ENCODE peak calls at places on chromosomes 13 and 19, in eight cellular contexts. Y is neuronal stem cell, H is HCT116, I is H1, K is IMR-90, N is K562, M is DND-41, E is NT2/D1. T is an unnamed sample.

GRCh38 chr13:87677334-87678234 is 6.4 kb downstream of the SLITRK5 start:
- DNase-seq in I (peak), H (no peak), E (no peak), M (no peak), Y (peak), K (no peak), N (no peak), T (no peak)

GRCh38 chr13:80055804-80056203 is 285.1 kb downstream of the SPRY2 start:
- DNase-seq in H (no peak), I (no peak), E (no peak), M (no peak), Y (peak), K (no peak), N (no peak), T (no peak)

GRCh38 chr13:114152831-114153371 is 20.5 kb upstream of the RASA3 start:
- DNase-seq in H (no peak), K (no peak), N (no peak), E (no peak), I (no peak), M (no peak), Y (no peak), T (no peak)

GRCh38 chr19:4403005-4403761 is 743 bp downstream of the CHAF1A start:
- DNase-seq in I (no peak), Y (no peak), H (no peak), E (no peak), K (no peak), N (no peak), M (peak), T (peak)

GRCh38 chr19:54179921-54180452 is 7.0 kb upstream of the TMC4 start:
- DNase-seq in I (peak), N (peak), Y (peak), M (no peak), H (no peak), E (no peak), K (peak), T (peak)

GRCh38 chr19:3061214-3062161 is 807 bp downstream of the TLE5 start:
- DNase-seq in N (peak), Y (no peak), M (peak), K (peak), H (no peak), E (no peak), I (no peak), T (peak)

GRCh38 chr19:56692496-56692895 is 20.9 kb upstream of the ZNF835 start:
- DNase-seq in Y (no peak), H (no peak), I (no peak), K (no peak), E (peak), M (no peak), N (no peak), T (no peak)

GRCh38 chr19:39024875-39025641 is 7.3 kb downstream of the FBXO27 start:
- DNase-seq in H (no peak), E (no peak), Y (no peak), N (peak), M (no peak), I (no peak), K (no peak), T (no peak)

GRCh38 chr13:84609716-84610115 is 727.4 kb upstream of the SLITRK1 start:
- DNase-seq in M (no peak), H (no peak), N (no peak), Y (no peak), I (no peak), K (peak), E (no peak), T (no peak)

GRCh38 chr19:56538761-56539263 is at the start of gene ZFP28:
- DNase-seq in H (no peak), N (no peak), I (peak), M (peak), E (no peak), Y (no peak), K (no peak), T (peak)

GRCh38 chr19:42184401-42184861 is 33.0 kb downstream of the DEDD2 start:
- DNase-seq in K (peak), I (peak), M (peak), H (peak), N (peak), E (peak), Y (peak), T (peak)

GRCh38 chr13:73451120-73452029 is 392.6 kb downstream of the KLF5 start:
- DNase-seq in I (no peak), N (no peak), H (no peak), M (no peak), Y (no peak), K (no peak), E (no peak), T (peak)

GRCh38 chr19:7916137-7916907 is 1.7 kb downstream of the TGFBR3L start:
- DNase-seq in E (no peak), K (no peak), H (no peak), N (no peak), I (peak), Y (no peak), M (peak), T (no peak)

GRCh38 chr13:39682788-39683187 is 27.3 kb downstream of the COG6 start:
- DNase-seq in H (no peak), N (no peak), I (no peak), K (no peak), M (no peak), Y (no peak), E (no peak), T (no peak)

GRCh38 chr13:48580185-48580803 is 47.4 kb upstream of the RCBTB2 start:
- DNase-seq in K (peak), M (peak), N (peak), I (peak), E (peak), H (peak), Y (peak), T (peak)

GRCh38 chr19:40221858-40222619 is 3.9 kb upstream of the TTC9B start:
- DNase-seq in K (peak), M (peak), Y (peak), E (peak), I (peak), N (peak), H (peak), T (peak)

GRCh38 chr19:45496349-45496953 is 396 bp downstream of the RTN2 start:
- DNase-seq in Y (peak), I (peak), N (peak), E (no peak), K (no peak), M (peak), H (no peak), T (peak)
- H3K9ac ChIP-seq in Y (no peak), I (no peak), N (peak), E (peak), K (peak), M (peak), H (peak), T (peak)

GRCh38 chr13:99471231-99472202 is 29.8 kb upstream of the TM9SF2 start:
- DNase-seq in H (no peak), I (no peak), Y (no peak), M (no peak), K (peak), N (no peak), E (no peak), T (no peak)
- H3K9ac ChIP-seq in H (no peak), I (no peak), Y (no peak), M (no peak), K (no peak), N (no peak), E (no peak), T (no peak)

DNA sequence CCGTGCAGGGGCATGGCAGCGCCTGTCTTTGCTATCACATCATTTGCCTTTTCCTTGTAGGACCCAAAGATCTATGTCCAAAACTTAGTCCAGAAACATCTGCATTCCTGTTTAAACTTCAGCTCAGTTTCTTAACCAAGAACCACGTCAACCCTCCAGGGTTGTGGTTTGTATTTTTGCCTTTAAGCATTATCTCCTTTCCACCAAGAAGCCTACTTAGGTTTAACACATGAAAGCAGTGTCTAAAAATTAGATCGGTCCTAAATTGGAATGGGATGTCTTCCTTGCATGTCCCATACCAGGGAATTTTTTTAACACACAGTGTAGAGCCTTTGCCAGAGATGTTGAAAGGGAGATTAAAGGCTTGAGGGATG is 38.8 kb downstream of the DHRS12 start:
- DNase-seq in K (no peak), M (no peak), E (no peak), Y (no peak), N (no peak), H (no peak), I (no peak), T (no peak)
- H3K9ac ChIP-seq in K (no peak), M (no peak), E (no peak), Y (no peak), N (no peak), H (no peak), I (no peak), T (no peak)

GRCh38 chr13:98253526-98253925 is 76.5 kb upstream of the RNF113B start:
- DNase-seq in Y (no peak), E (no peak), N (no peak), M (no peak), H (no peak), K (no peak), I (no peak), T (no peak)
- H3K9ac ChIP-seq in Y (no peak), E (no peak), N (no peak), M (no peak), H (no peak), K (no peak), I (no peak), T (no peak)

GRCh38 chr19:1293782-1294621 is 8.3 kb downstream of the EFNA2 start:
- DNase-seq in K (no peak), E (no peak), Y (no peak), H (no peak), M (no peak), I (no peak), N (no peak), T (no peak)
- H3K9ac ChIP-seq in K (no peak), E (no peak), Y (no peak), H (no peak), M (no peak), I (no peak), N (no peak), T (no peak)

GRCh38 chr19:49874503-49875157 is 2.5 kb downstream of the AKT1S1 start:
- DNase-seq in I (no peak), E (no peak), Y (no peak), N (no peak), M (no peak), K (no peak), H (no peak), T (no peak)
- H3K9ac ChIP-seq in I (no peak), E (peak), Y (peak), N (peak), M (peak), K (no peak), H (peak), T (peak)

DNA sequence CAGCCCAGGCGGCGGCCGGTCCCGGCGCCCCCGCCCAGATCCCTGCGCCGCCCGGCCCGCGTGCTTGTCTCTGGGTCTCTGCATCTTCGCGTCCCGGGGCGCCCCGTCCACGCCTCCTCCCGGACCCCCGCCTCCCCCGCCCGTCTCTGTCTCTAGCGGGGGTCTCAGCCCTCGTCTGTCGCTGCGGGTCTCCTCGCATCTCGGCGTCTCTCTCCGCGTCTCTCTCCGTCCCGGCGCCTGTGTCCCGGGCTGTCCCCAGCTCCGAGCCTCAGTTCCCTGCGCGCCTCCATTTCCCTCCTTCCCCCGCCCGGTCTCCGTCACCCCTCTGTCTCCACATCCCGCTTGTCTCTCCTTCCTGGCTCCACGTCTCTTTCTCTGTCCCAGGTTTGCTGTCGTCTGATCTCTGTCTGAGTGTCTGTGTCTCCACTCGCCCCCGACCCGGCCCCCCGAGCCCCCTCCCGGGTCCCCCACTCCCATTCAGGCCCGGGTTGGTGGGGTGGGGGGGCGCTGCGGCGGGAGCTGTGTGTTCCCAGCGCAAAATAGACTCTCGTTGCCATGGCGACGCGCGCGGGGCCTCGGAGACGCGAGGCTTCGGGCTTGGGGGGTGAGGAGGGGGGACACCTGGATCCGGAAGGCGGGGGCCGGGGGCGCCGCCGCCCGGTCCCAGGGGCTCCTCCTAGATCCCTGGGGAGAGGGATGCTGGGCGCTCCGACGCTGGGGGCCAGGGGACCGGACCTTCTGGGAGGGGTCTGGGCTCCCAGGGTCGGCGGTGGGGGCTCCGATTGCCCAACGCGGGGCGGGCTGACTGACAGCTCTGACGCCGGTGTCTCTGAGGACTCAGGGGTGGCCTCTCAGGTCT is 8.7 kb upstream of the SHISA7 start:
- DNase-seq in M (peak), K (no peak), E (no peak), H (no peak), I (peak), Y (no peak), N (peak), T (no peak)
- H3K9ac ChIP-seq in M (peak), K (no peak), E (peak), H (no peak), I (no peak), Y (peak), N (peak), T (peak)

DNA sequence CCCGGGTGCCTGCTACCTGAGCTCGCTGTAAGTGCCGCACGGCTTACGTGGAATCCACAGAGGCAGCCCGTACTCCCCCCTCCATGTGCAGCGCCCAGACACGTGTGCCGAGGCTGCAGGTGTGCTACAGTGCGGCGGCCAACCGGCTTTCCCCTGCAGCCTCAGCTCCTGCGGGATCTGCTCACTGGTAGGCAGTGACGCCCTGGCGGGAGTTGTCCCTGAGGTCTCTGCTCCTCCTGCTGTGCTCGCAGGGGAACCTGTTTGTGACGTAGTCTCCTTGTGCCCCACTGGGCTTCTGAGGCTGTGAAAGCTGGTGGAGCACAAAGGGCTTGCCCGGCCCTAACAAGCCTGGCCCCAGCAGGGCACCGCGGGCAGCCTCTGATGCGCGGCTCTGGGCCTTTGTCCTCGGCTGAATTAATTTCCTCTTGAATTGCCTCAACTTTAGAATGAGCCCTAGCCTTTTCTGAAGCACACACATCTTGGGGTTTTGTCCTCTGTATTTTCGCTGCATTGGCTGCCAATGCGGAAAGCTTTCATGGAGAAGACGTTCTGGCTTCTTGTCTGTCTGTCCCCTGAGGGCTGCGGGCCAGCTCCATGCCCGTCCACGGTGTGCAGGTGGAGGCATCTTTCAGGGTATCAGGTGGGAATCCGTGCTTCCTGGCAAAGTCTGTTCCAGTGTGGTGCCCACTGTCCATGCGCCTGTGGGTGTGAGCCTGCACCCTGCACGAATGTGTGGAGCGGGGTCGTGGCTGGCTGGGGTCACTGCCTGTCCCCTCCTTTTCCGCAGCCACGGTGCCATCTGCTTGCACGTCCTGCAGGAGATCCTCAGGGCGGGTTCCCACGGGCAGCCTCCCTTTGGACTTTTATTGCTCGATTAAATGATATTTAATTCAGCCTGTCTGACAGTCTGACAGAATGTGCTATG is 77.3 kb upstream of the MCF2L start:
- DNase-seq in K (no peak), M (no peak), E (no peak), H (no peak), I (peak), N (no peak), Y (peak), T (no peak)
- H3K9ac ChIP-seq in K (no peak), M (no peak), E (no peak), H (no peak), I (peak), N (no peak), Y (peak), T (no peak)

T was measured in colonic mucosa.